ENCODE peak calls at places on chromosomes 7 and 10, in nine cellular contexts. T is OCI-LY7; N is left ventricle myocardium superior; L is activated naive CD4-positive, alpha-beta T cell treated with anti-CD3 and anti-CD28 coated beads for 36 hours; R is AG08395; E is T-cell; A is A172; V is astrocyte; Y is NCI-H460. J is an unnamed sample.

GRCh38 chr7:135385209-135385608 is 124.7 kb downstream of the CNOT4 start:
- DNase-seq in T (no peak), N (peak; percentile 52), L (no peak), R (no peak), E (no peak), A (no peak), V (peak; percentile 42), Y (peak; percentile 14), J (no peak)

GRCh38 chr10:78109210-78109609 is 75.5 kb downstream of the RPS24 start:
- DNase-seq in T (no peak), N (no peak), L (no peak), R (no peak), E (no peak), A (no peak), V (no peak), Y (no peak), J (no peak)

GRCh38 chr7:105180002-105180401 is 166.0 kb downstream of the KMT2E start:
- DNase-seq in T (no peak), N (no peak), L (no peak), R (no peak), E (no peak), A (no peak), V (no peak), Y (no peak), J (no peak)

GRCh38 chr10:15710455-15710854 is 9.3 kb downstream of the ITGA8 start:
- DNase-seq in T (no peak), N (no peak), L (no peak), R (no peak), E (no peak), A (no peak), V (no peak), Y (no peak), J (no peak)

GRCh38 chr7:82319674-82320118 is 123.9 kb downstream of the CACNA2D1 start:
- DNase-seq in T (no peak), N (peak; percentile 94), L (no peak), R (peak; percentile 71), E (no peak), A (peak; percentile 16), V (peak; percentile 84), Y (no peak), J (peak; percentile 81)

GRCh38 chr10:96747734-96748550 is 27.6 kb upstream of the PIK3AP1 start:
- DNase-seq in T (peak; percentile 63), N (no peak), L (no peak), R (no peak), E (no peak), A (no peak), V (no peak), Y (no peak), J (no peak)

GRCh38 chr7:4479367-4480039 is 202.6 kb upstream of the FOXK1 start:
- DNase-seq in T (peak; percentile 51), N (no peak), L (peak; percentile 36), R (no peak), E (no peak), A (peak; percentile 87), V (peak; percentile 33), Y (peak; percentile 77), J (peak; percentile 4)

GRCh38 chr7:116138202-116138801 is 72.0 kb upstream of the TES start:
- DNase-seq in T (peak; percentile 45), N (no peak), L (peak; percentile 34), R (peak; percentile 71), E (no peak), A (peak; percentile 69), V (peak; percentile 56), Y (peak; percentile 66), J (peak; percentile 70)

GRCh38 chr7:152363798-152364197 is 72.0 kb downstream of the KMT2C start:
- DNase-seq in T (no peak), N (no peak), L (no peak), R (no peak), E (no peak), A (no peak), V (no peak), Y (no peak), J (no peak)

GRCh38 chr7:82726038-82726800 is 282.6 kb upstream of the CACNA2D1 start:
- DNase-seq in T (no peak), N (no peak), L (no peak), R (no peak), E (no peak), A (no peak), V (peak; percentile 62), Y (no peak), J (no peak)

J was measured in EL.